ENCODE peak calls at places on chromosomes 16 and 17, in four cellular contexts. One of them, this sample, is unnamed.

GRCh38 chr17:19664136-19664820 is 15.7 kb downstream of the ALDH3A2 start:
- DNase-seq in astrocyte: no peak
- DNase-seq in heart right ventricle: peak; percentile 72
- DNase-seq in prostate gland: no peak
- DNase-seq in this sample: no peak

GRCh38 chr16:56732832-56733231 is 2.9 kb downstream of the NUP93 start:
- DNase-seq in astrocyte: no peak
- DNase-seq in heart right ventricle: no peak
- DNase-seq in prostate gland: no peak
- DNase-seq in this sample: no peak

GRCh38 chr16:4795181-4795827 is at the start of gene SMIM22:
- DNase-seq in astrocyte: no peak
- DNase-seq in heart right ventricle: no peak
- DNase-seq in prostate gland: no peak
- DNase-seq in this sample: no peak

GRCh38 chr16:4945560-4946502 is 8.9 kb upstream of the PPL start:
- DNase-seq in astrocyte: no peak
- DNase-seq in heart right ventricle: no peak
- DNase-seq in prostate gland: peak; percentile 39
- DNase-seq in this sample: peak; percentile 99

GRCh38 chr17:76014100-76014924 is 12.8 kb downstream of the EVPL start:
- DNase-seq in astrocyte: peak; percentile 21
- DNase-seq in heart right ventricle: peak; percentile 54
- DNase-seq in prostate gland: peak; percentile 69
- DNase-seq in this sample: peak; percentile 58

GRCh38 chr16:31112711-31113419 is 4.6 kb upstream of the KAT8 start:
- DNase-seq in astrocyte: no peak
- DNase-seq in heart right ventricle: no peak
- DNase-seq in prostate gland: no peak
- DNase-seq in this sample: no peak

GRCh38 chr16:85655216-85656129 is 33.3 kb downstream of the GINS2 start:
- DNase-seq in astrocyte: no peak
- DNase-seq in heart right ventricle: no peak
- DNase-seq in prostate gland: no peak
- DNase-seq in this sample: no peak

GRCh38 chr17:76080207-76080933 is 1.4 kb downstream of the ZACN start:
- DNase-seq in astrocyte: no peak
- DNase-seq in heart right ventricle: no peak
- DNase-seq in prostate gland: no peak
- DNase-seq in this sample: no peak

GRCh38 chr16:14074544-14074943 is 3.4 kb downstream of the MRTFB start:
- DNase-seq in astrocyte: no peak
- DNase-seq in heart right ventricle: no peak
- DNase-seq in prostate gland: no peak
- DNase-seq in this sample: no peak

GRCh38 chr17:65850486-65850885 is 289.0 kb upstream of the AXIN2 start:
- DNase-seq in astrocyte: no peak
- DNase-seq in heart right ventricle: no peak
- DNase-seq in prostate gland: no peak
- DNase-seq in this sample: peak; percentile 85

GRCh38 chr17:73090396-73091202 is 1.9 kb downstream of the SLC39A11 start:
- DNase-seq in astrocyte: no peak
- DNase-seq in heart right ventricle: no peak
- DNase-seq in prostate gland: no peak
- DNase-seq in this sample: no peak

GRCh38 chr17:73092518-73093135 is at the start of gene SLC39A11:
- DNase-seq in astrocyte: peak; percentile 88
- DNase-seq in heart right ventricle: peak; percentile 94
- DNase-seq in prostate gland: peak; percentile 87
- DNase-seq in this sample: peak; percentile 98

GRCh38 chr17:73091770-73092517 is 544 bp downstream of the SLC39A11 start:
- DNase-seq in astrocyte: peak; percentile 17
- DNase-seq in heart right ventricle: peak; percentile 16
- DNase-seq in prostate gland: peak; percentile 38
- DNase-seq in this sample: peak; percentile 56

GRCh38 chr17:73089918-73090317 is 2.6 kb downstream of the SLC39A11 start:
- DNase-seq in astrocyte: no peak
- DNase-seq in heart right ventricle: no peak
- DNase-seq in prostate gland: peak; percentile 14
- DNase-seq in this sample: no peak

GRCh38 chr17:73091410-73091769 is 1.1 kb downstream of the SLC39A11 start:
- DNase-seq in astrocyte: no peak
- DNase-seq in heart right ventricle: no peak
- DNase-seq in prostate gland: no peak
- DNase-seq in this sample: no peak
- H3K4me3 ChIP-seq in astrocyte: peak overlapping the region; percentile 66
- H3K4me3 ChIP-seq in heart right ventricle: peak overlapping the region; percentile 69
- H3K4me3 ChIP-seq in prostate gland: no peak overlapping the region
- H3K4me3 ChIP-seq in this sample: peak overlapping the region; percentile 60

GRCh38 chr17:74200112-74200511 is 3.4 kb upstream of the RPL38 start:
- DNase-seq in astrocyte: no peak
- DNase-seq in heart right ventricle: no peak
- DNase-seq in prostate gland: no peak
- DNase-seq in this sample: no peak

GRCh38 chr17:74198694-74199093 is 4.8 kb upstream of the RPL38 start:
- DNase-seq in astrocyte: no peak
- DNase-seq in heart right ventricle: no peak
- DNase-seq in prostate gland: no peak
- DNase-seq in this sample: no peak

GRCh38 chr17:74201250-74201649 is 2.2 kb upstream of the RPL38 start:
- DNase-seq in astrocyte: no peak
- DNase-seq in heart right ventricle: peak; percentile 57
- DNase-seq in prostate gland: no peak
- DNase-seq in this sample: peak; percentile 50

GRCh38 chr17:74197801-74198200 is 5.7 kb upstream of the RPL38 start:
- DNase-seq in astrocyte: no peak
- DNase-seq in heart right ventricle: no peak
- DNase-seq in prostate gland: no peak
- DNase-seq in this sample: no peak

GRCh38 chr17:74199306-74200092 is 4.0 kb upstream of the RPL38 start:
- DNase-seq in astrocyte: no peak
- DNase-seq in heart right ventricle: peak; percentile 45
- DNase-seq in prostate gland: no peak
- DNase-seq in this sample: peak; percentile 63
- H3K27me3 ChIP-seq in astrocyte: peaks cover 45% of the 10 kb centered on the region
- H3K27me3 ChIP-seq in heart right ventricle: peaks cover 47% of the 10 kb centered on the region
- H3K27me3 ChIP-seq in prostate gland: no peaks in the 10 kb centered on the region
- H3K27me3 ChIP-seq in this sample: peaks cover 38% of the 10 kb centered on the region

GRCh38 chr17:35088647-35088910 is 25.1 kb upstream of the RFFL start:
- DNase-seq in astrocyte: no peak
- DNase-seq in heart right ventricle: no peak
- DNase-seq in prostate gland: peak; percentile 38
- DNase-seq in this sample: no peak
- H3K4me3 ChIP-seq in astrocyte: peak overlapping the region; percentile 81
- H3K4me3 ChIP-seq in heart right ventricle: peak overlapping the region; percentile 92
- H3K4me3 ChIP-seq in prostate gland: peak overlapping the region; percentile 90
- H3K4me3 ChIP-seq in this sample: peak overlapping the region; percentile 73

DNA sequence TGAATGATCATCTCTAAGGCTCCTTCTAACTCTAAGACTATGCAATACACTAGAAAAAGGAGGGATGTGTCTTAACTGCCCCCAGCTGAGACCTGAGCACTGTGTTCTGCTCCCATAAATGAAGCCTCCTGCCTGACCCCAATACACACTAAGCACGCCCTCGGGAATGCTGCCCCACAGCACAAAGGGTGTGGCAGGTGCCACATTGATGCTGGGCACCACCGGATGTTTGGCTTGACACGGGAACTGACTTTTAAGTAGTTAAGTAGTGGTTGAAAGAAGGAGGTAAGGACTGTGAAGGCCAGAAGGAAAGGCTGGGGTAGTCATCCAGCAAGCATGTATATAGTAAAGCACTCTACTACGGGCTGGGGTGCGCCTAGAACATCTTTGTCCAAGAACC is 4.0 kb downstream of the GSDMA start:
- DNase-seq in astrocyte: no peak
- DNase-seq in heart right ventricle: no peak
- DNase-seq in prostate gland: no peak
- DNase-seq in this sample: no peak
- H3K27me3 ChIP-seq in astrocyte: peaks cover 5% of the 10 kb centered on the region
- H3K27me3 ChIP-seq in heart right ventricle: no peaks in the 10 kb centered on the region
- H3K27me3 ChIP-seq in prostate gland: no peaks in the 10 kb centered on the region
- H3K27me3 ChIP-seq in this sample: peaks cover 2% of the 10 kb centered on the region

DNA sequence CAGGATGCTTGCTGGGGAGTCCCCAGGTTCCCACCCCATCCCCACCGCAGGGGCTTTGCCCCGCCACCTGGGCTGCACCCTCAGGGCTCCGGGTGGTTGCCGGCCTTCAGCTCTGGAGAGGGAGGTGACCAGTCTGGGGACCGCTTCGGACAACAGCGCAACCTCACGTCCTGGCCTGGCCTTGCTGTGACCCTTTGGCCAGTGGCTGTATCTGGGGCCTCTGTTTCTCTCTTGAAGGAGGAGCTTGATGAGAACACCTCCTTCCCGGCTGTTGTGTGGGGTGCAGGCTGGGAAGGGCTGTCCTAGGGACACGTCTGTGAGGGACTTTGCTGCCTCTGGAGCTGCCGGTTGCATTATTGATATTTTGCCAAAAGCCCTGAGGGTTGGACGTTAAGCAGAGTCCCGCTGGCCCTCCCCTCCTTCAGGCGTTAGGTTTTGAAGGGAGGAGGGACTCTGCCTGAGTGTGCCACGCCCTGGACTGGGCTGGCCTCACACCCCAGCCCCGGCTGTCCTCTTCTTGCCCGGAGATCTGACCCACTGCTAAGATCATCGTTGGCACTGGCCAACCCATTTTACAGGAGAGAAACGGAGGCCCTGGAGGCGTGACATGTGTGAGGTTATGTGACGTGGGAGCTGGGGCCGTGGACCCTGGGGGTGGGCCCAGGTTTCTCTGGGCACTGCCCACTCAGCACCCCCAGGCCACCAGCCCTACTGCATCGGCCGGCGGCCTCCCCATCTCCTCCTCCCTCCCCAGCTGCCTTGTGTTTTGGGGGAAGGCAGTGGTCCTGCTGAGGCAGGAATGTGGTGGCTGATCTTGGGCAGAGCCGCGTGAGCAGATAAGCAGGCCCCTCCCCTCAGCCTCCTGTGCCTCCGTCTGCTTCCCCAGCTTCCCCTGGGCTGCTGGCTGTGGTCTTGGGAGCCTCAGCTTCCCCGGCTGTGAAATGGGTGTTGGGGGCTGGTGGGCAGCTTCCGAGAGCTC is 8.5 kb downstream of the ZFPM1 start:
- DNase-seq in astrocyte: no peak
- DNase-seq in heart right ventricle: no peak
- DNase-seq in prostate gland: no peak
- DNase-seq in this sample: no peak
- H3K4me3 ChIP-seq in astrocyte: no peak overlapping the region
- H3K4me3 ChIP-seq in heart right ventricle: no peak overlapping the region
- H3K4me3 ChIP-seq in prostate gland: no peak overlapping the region
- H3K4me3 ChIP-seq in this sample: no peak overlapping the region

GRCh38 chr16:66460703-66461102 is 33.6 kb downstream of the BEAN1 start:
- DNase-seq in astrocyte: no peak
- DNase-seq in heart right ventricle: no peak
- DNase-seq in prostate gland: no peak
- DNase-seq in this sample: no peak
- H3K27me3 ChIP-seq in astrocyte: peaks cover 29% of the 10 kb centered on the region
- H3K27me3 ChIP-seq in heart right ventricle: peaks cover 26% of the 10 kb centered on the region
- H3K27me3 ChIP-seq in prostate gland: peaks cover 7% of the 10 kb centered on the region
- H3K27me3 ChIP-seq in this sample: no peaks in the 10 kb centered on the region

DNA sequence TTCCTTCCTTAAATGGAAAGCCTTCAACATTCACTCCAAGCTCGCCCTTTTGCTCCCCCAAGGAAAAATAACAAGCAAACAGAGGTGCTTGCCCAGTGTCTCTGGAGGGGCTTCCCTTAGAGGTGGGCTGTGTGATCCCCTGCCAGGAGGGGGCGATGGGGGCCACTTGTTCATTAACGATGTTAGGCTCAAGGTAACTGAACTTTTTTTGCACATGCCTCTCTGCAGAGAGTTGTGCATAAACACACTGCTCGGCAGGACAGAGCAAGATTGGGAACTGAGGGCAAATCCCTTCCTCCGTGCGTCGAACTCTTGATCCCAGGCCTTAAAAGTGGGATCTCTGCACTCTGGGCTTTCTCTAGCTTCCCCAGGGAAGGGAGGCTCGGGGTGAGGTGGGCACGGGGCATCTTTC is 15.5 kb upstream of the NAGLU start:
- DNase-seq in astrocyte: no peak
- DNase-seq in heart right ventricle: no peak
- DNase-seq in prostate gland: no peak
- DNase-seq in this sample: no peak
- H3K4me3 ChIP-seq in astrocyte: no peak overlapping the region
- H3K4me3 ChIP-seq in heart right ventricle: no peak overlapping the region
- H3K4me3 ChIP-seq in prostate gland: no peak overlapping the region
- H3K4me3 ChIP-seq in this sample: no peak overlapping the region

DNA sequence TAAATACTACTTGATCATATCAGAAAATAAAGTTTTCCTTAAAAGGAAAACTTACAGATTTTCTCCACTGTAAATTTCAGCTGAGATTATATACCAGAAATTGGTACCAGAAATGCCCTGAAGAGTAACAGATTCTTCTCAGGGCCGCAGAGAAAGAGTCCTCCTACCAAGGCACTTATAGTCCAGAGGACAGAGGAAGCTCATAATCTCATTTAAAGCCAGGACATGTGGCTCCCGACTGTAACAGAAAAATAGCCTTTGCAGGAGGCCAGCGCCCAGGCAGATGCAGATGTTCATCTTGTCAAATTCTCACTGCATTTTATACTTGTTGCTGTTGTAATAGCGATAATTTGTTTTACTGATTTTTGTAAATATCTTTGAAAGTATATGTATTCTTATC is 43.7 kb downstream of the TNRC6C start:
- DNase-seq in astrocyte: no peak
- DNase-seq in heart right ventricle: no peak
- DNase-seq in prostate gland: no peak
- DNase-seq in this sample: no peak
- H3K27me3 ChIP-seq in astrocyte: no peaks in the 10 kb centered on the region
- H3K27me3 ChIP-seq in heart right ventricle: no peaks in the 10 kb centered on the region
- H3K27me3 ChIP-seq in prostate gland: no peaks in the 10 kb centered on the region
- H3K27me3 ChIP-seq in this sample: no peaks in the 10 kb centered on the region